ENCODE peak calls at places on chromosomes 16 and 17, in seven cellular contexts. R, M, G, E, V, X and K are unnamed samples.

GRCh38 chr16:8567355-8568230 is 22.7 kb downstream of the TMEM114 start:
- DNase-seq in R (peak), M (peak), G (peak), E (peak), V (peak), X (peak), K (peak)

GRCh38 chr16:88438084-88438870 is 14.8 kb upstream of the ZFPM1 start:
- DNase-seq in R (no peak), M (no peak), G (no peak), E (no peak), V (no peak), X (no peak), K (no peak)

GRCh38 chr17:76796081-76796480 is 58.2 kb downstream of the MFSD11 start:
- DNase-seq in R (no peak), M (peak), G (no peak), E (no peak), V (no peak), X (no peak), K (no peak)

GRCh38 chr16:53898993-53899392 is 195.0 kb downstream of the FTO start:
- DNase-seq in R (no peak), M (peak), G (no peak), E (no peak), V (no peak), X (no peak), K (no peak)

GRCh38 chr16:1010815-1011214 is 29.2 kb downstream of the SOX8 start:
- DNase-seq in R (no peak), M (no peak), G (no peak), E (no peak), V (no peak), X (no peak), K (no peak)

GRCh38 chr16:86576591-86577313 is 1.6 kb upstream of the FOXL1 start:
- DNase-seq in R (no peak), M (peak), G (peak), E (no peak), V (peak), X (no peak), K (no peak)

GRCh38 chr16:55426865-55427484 is 52.0 kb upstream of the MMP2 start:
- DNase-seq in R (no peak), M (no peak), G (no peak), E (no peak), V (no peak), X (no peak), K (no peak)

GRCh38 chr17:77580956-77581355 is 377.5 kb upstream of the TNRC6C start:
- DNase-seq in R (no peak), M (no peak), G (no peak), E (no peak), V (no peak), X (no peak), K (no peak)

GRCh38 chr16:53152321-53152720 is 97.5 kb downstream of the CHD9 start:
- DNase-seq in R (no peak), M (no peak), G (no peak), E (no peak), V (no peak), X (no peak), K (no peak)

GRCh38 chr17:29561541-29562517 is 5.0 kb downstream of the ABHD15 start:
- DNase-seq in R (no peak), M (no peak), G (no peak), E (no peak), V (no peak), X (no peak), K (no peak)

GRCh38 chr16:19737306-19737975 is 19.4 kb downstream of the IQCK start:
- DNase-seq in R (no peak), M (no peak), G (no peak), E (no peak), V (no peak), X (no peak), K (no peak)

GRCh38 chr17:49031965-49032928 is 35.1 kb downstream of the IGF2BP1 start:
- DNase-seq in R (peak), M (peak), G (peak), E (peak), V (peak), X (no peak), K (peak)

GRCh38 chr16:26721290-26721689 is 345.4 kb upstream of the C16orf82 start:
- DNase-seq in R (no peak), M (no peak), G (no peak), E (no peak), V (no peak), X (no peak), K (no peak)

GRCh38 chr16:11248133-11248532 is 7.9 kb downstream of the SOCS1 start:
- DNase-seq in R (no peak), M (no peak), G (no peak), E (no peak), V (no peak), X (no peak), K (no peak)

GRCh38 chr17:39740357-39741111 is 2.8 kb downstream of the GRB7 start:
- DNase-seq in R (no peak), M (peak), G (peak), E (no peak), V (peak), X (no peak), K (no peak)

GRCh38 chr17:41474863-41475262 is 6.1 kb downstream of the KRT35 start:
- DNase-seq in R (no peak), M (no peak), G (no peak), E (no peak), V (no peak), X (no peak), K (no peak)

GRCh38 chr17:57603978-57604377 is 141.1 kb downstream of the CCDC182 start:
- DNase-seq in R (peak), M (no peak), G (no peak), E (peak), V (no peak), X (no peak), K (no peak)

GRCh38 chr16:10250137-10250850 is 68.1 kb upstream of the GRIN2A start:
- DNase-seq in R (no peak), M (no peak), G (no peak), E (no peak), V (no peak), X (no peak), K (peak)

GRCh38 chr17:38606646-38607611 is 1.2 kb upstream of the SRCIN1 start:
- DNase-seq in R (no peak), M (no peak), G (no peak), E (no peak), V (no peak), X (peak), K (peak)

GRCh38 chr17:44071772-44072171 is 1.2 kb downstream of the G6PC3 start:
- DNase-seq in R (no peak), M (peak), G (no peak), E (no peak), V (no peak), X (no peak), K (no peak)

GRCh38 chr16:62208934-62209333 is 172.7 kb upstream of the CDH8 start:
- DNase-seq in R (no peak), M (no peak), G (no peak), E (no peak), V (no peak), X (no peak), K (no peak)

GRCh38 chr17:59842901-59843652 is 49.7 kb downstream of the TUBD1 start:
- DNase-seq in R (no peak), M (peak), G (peak), E (no peak), V (peak), X (no peak), K (no peak)

GRCh38 chr17:8117367-8117979 is 841 bp downstream of the ALOXE3 start:
- DNase-seq in R (no peak), M (no peak), G (no peak), E (no peak), V (no peak), X (no peak), K (peak)

GRCh38 chr17:81867123-81867951 is 3.8 kb downstream of the ARHGDIA start:
- DNase-seq in R (peak), M (peak), G (peak), E (peak), V (peak), X (no peak), K (no peak)

GRCh38 chr16:71472041-71472440 is 10.0 kb upstream of the ZNF23 start:
- DNase-seq in R (no peak), M (peak), G (no peak), E (no peak), V (no peak), X (no peak), K (no peak)

GRCh38 chr17:1022278-1023024 is 25.5 kb downstream of the TIMM22 start:
- DNase-seq in R (no peak), M (no peak), G (no peak), E (no peak), V (no peak), X (no peak), K (peak)

GRCh38 chr17:75487351-75488070 is 27.8 kb downstream of the CASKIN2 start:
- DNase-seq in R (peak), M (peak), G (peak), E (peak), V (no peak), X (no peak), K (peak)

GRCh38 chr16:11972128-11972527 is 4.4 kb upstream of the SNX29 start:
- DNase-seq in R (no peak), M (peak), G (no peak), E (peak), V (peak), X (no peak), K (no peak)

GRCh38 chr16:85246473-85246872 is 134.2 kb upstream of the CIBAR2 start:
- DNase-seq in R (no peak), M (no peak), G (no peak), E (no peak), V (no peak), X (no peak), K (no peak)

GRCh38 chr17:20116683-20117309 is 107.6 kb downstream of the SPECC1 start:
- DNase-seq in R (peak), M (peak), G (peak), E (peak), V (peak), X (no peak), K (peak)

GRCh38 chr16:68907297-68907999 is 64.1 kb downstream of the TANGO6 start:
- DNase-seq in R (no peak), M (no peak), G (no peak), E (no peak), V (no peak), X (no peak), K (no peak)

GRCh38 chr16:74726736-74727135 is 26.1 kb upstream of the MLKL start:
- DNase-seq in R (no peak), M (no peak), G (no peak), E (peak), V (peak), X (no peak), K (no peak)